ENCODE peak calls at places on chromosomes 12 and 14, in five cellular contexts. P, T, I, D and N are unnamed samples.

GRCh38 chr12:77047341-77048202 is 17.8 kb downstream of the E2F7 start:
- DNase-seq in P (no peak), T (no peak), I (no peak), D (peak; percentile 5), N (no peak)

GRCh38 chr14:63759454-63759853 is 31.6 kb upstream of the SGPP1 start:
- DNase-seq in P (peak; percentile 13), T (no peak), I (no peak), D (peak; percentile 29), N (no peak)

GRCh38 chr12:52523825-52524224 is 3.6 kb upstream of the KRT5 start:
- DNase-seq in P (no peak), T (no peak), I (no peak), D (no peak), N (no peak)

GRCh38 chr12:75476076-75476475 is 4.5 kb upstream of the GLIPR1 start:
- DNase-seq in P (no peak), T (no peak), I (no peak), D (no peak), N (no peak)

GRCh38 chr12:49872781-49873181 is 29.9 kb upstream of the BCDIN3D start:
- DNase-seq in P (no peak), T (no peak), I (no peak), D (peak; percentile 60), N (no peak)

GRCh38 chr14:34350903-34351302 is 111.1 kb downstream of the SPTSSA start:
- DNase-seq in P (no peak), T (no peak), I (no peak), D (no peak), N (no peak)

GRCh38 chr12:105257321-105257728 is 21.4 kb upstream of the APPL2 start:
- DNase-seq in P (peak; percentile 68), T (no peak), I (no peak), D (peak; percentile 41), N (no peak)

GRCh38 chr12:100133200-100133599 is 9.5 kb downstream of the BLTP3B start:
- DNase-seq in P (no peak), T (no peak), I (no peak), D (no peak), N (no peak)

GRCh38 chr12:29148065-29148957 is 767 bp upstream of the FAR2 start:
- DNase-seq in P (no peak), T (no peak), I (no peak), D (peak; percentile 56), N (peak; percentile 31)